ENCODE peak calls at places on chromosomes 11 and 22, in ten cellular contexts. One of them, this sample, is unnamed. For H3K4me1, the result is how much of the 10 kb centered on the place peaks cover.

GRCh38 chr11:68266936-68267880 is 4.6 kb downstream of the C11orf24 start:
- DNase-seq in heart left ventricle: no peak
- DNase-seq in ovary: no peak
- DNase-seq in HCT116: no peak
- DNase-seq in prostate gland: no peak
- DNase-seq in IMR-90: peak
- DNase-seq in transverse colon: no peak
- DNase-seq in Peyer's patch: no peak
- DNase-seq in adrenal gland: peak
- DNase-seq in stomach: no peak
- DNase-seq in this sample: no peak

GRCh38 chr11:20042025-20042639 is 118.1 kb downstream of the DBX1 start:
- DNase-seq in HCT116: no peak
- DNase-seq in stomach: no peak
- DNase-seq in adrenal gland: no peak
- DNase-seq in ovary: no peak
- DNase-seq in heart left ventricle: no peak
- DNase-seq in transverse colon: no peak
- DNase-seq in prostate gland: no peak
- DNase-seq in Peyer's patch: no peak
- DNase-seq in IMR-90: peak
- DNase-seq in this sample: no peak

GRCh38 chr22:36036167-36036624 is 7.6 kb upstream of the RBFOX2 start:
- DNase-seq in Peyer's patch: no peak
- DNase-seq in HCT116: no peak
- DNase-seq in IMR-90: no peak
- DNase-seq in adrenal gland: no peak
- DNase-seq in stomach: no peak
- DNase-seq in heart left ventricle: no peak
- DNase-seq in ovary: no peak
- DNase-seq in transverse colon: no peak
- DNase-seq in prostate gland: no peak
- DNase-seq in this sample: no peak

GRCh38 chr11:101866619-101867491 is 48.0 kb upstream of the CEP126 start:
- DNase-seq in Peyer's patch: no peak
- DNase-seq in adrenal gland: no peak
- DNase-seq in ovary: no peak
- DNase-seq in HCT116: no peak
- DNase-seq in IMR-90: peak
- DNase-seq in stomach: no peak
- DNase-seq in prostate gland: no peak
- DNase-seq in transverse colon: no peak
- DNase-seq in heart left ventricle: no peak
- DNase-seq in this sample: no peak

GRCh38 chr11:120682866-120683265 is 171.3 kb downstream of the GRIK4 start:
- DNase-seq in Peyer's patch: no peak
- DNase-seq in prostate gland: no peak
- DNase-seq in stomach: no peak
- DNase-seq in IMR-90: peak
- DNase-seq in HCT116: no peak
- DNase-seq in ovary: no peak
- DNase-seq in transverse colon: no peak
- DNase-seq in adrenal gland: no peak
- DNase-seq in heart left ventricle: no peak
- DNase-seq in this sample: no peak

GRCh38 chr11:114183041-114183511 is 113.1 kb upstream of the NNMT start:
- DNase-seq in IMR-90: no peak
- DNase-seq in stomach: no peak
- DNase-seq in adrenal gland: peak
- DNase-seq in prostate gland: no peak
- DNase-seq in HCT116: no peak
- DNase-seq in transverse colon: peak
- DNase-seq in heart left ventricle: no peak
- DNase-seq in ovary: no peak
- DNase-seq in Peyer's patch: peak
- DNase-seq in this sample: peak

GRCh38 chr11:44814881-44815592 is 88.3 kb downstream of the TSPAN18 start:
- DNase-seq in prostate gland: no peak
- DNase-seq in adrenal gland: no peak
- DNase-seq in IMR-90: peak
- DNase-seq in stomach: no peak
- DNase-seq in heart left ventricle: no peak
- DNase-seq in transverse colon: no peak
- DNase-seq in Peyer's patch: no peak
- DNase-seq in HCT116: no peak
- DNase-seq in ovary: no peak
- DNase-seq in this sample: no peak

GRCh38 chr11:9708544-9708943 is 44.7 kb downstream of the SWAP70 start:
- DNase-seq in HCT116: no peak
- DNase-seq in transverse colon: no peak
- DNase-seq in prostate gland: no peak
- DNase-seq in ovary: no peak
- DNase-seq in stomach: no peak
- DNase-seq in adrenal gland: no peak
- DNase-seq in heart left ventricle: no peak
- DNase-seq in Peyer's patch: no peak
- DNase-seq in IMR-90: peak
- DNase-seq in this sample: no peak

GRCh38 chr11:68601147-68601546 is 83.2 kb upstream of the GAL start:
- DNase-seq in HCT116: no peak
- DNase-seq in Peyer's patch: no peak
- DNase-seq in stomach: no peak
- DNase-seq in transverse colon: no peak
- DNase-seq in prostate gland: no peak
- DNase-seq in IMR-90: no peak
- DNase-seq in heart left ventricle: no peak
- DNase-seq in adrenal gland: no peak
- DNase-seq in ovary: no peak
- DNase-seq in this sample: no peak

GRCh38 chr11:96028746-96029145 is 104.8 kb upstream of the MTMR2 start:
- DNase-seq in Peyer's patch: no peak
- DNase-seq in HCT116: no peak
- DNase-seq in stomach: no peak
- DNase-seq in adrenal gland: no peak
- DNase-seq in transverse colon: no peak
- DNase-seq in heart left ventricle: no peak
- DNase-seq in IMR-90: no peak
- DNase-seq in prostate gland: no peak
- DNase-seq in ovary: no peak
- DNase-seq in this sample: no peak

GRCh38 chr22:17796695-17797094 is 22.4 kb upstream of the BID start:
- DNase-seq in ovary: no peak
- DNase-seq in Peyer's patch: no peak
- DNase-seq in HCT116: no peak
- DNase-seq in heart left ventricle: no peak
- DNase-seq in stomach: no peak
- DNase-seq in adrenal gland: no peak
- DNase-seq in prostate gland: no peak
- DNase-seq in IMR-90: no peak
- DNase-seq in transverse colon: no peak
- DNase-seq in this sample: no peak

GRCh38 chr22:46061431-46062231 is 84.7 kb upstream of the WNT7B start:
- DNase-seq in adrenal gland: peak
- DNase-seq in transverse colon: peak
- DNase-seq in ovary: peak
- DNase-seq in prostate gland: no peak
- DNase-seq in IMR-90: no peak
- DNase-seq in heart left ventricle: no peak
- DNase-seq in Peyer's patch: peak
- DNase-seq in HCT116: no peak
- DNase-seq in stomach: peak
- DNase-seq in this sample: peak

GRCh38 chr11:28535677-28536076 is 427.5 kb downstream of the METTL15 start:
- DNase-seq in prostate gland: no peak
- DNase-seq in stomach: no peak
- DNase-seq in Peyer's patch: no peak
- DNase-seq in heart left ventricle: no peak
- DNase-seq in HCT116: peak
- DNase-seq in IMR-90: no peak
- DNase-seq in ovary: no peak
- DNase-seq in adrenal gland: no peak
- DNase-seq in transverse colon: no peak
- DNase-seq in this sample: no peak

GRCh38 chr22:31150615-31151014 is 9.4 kb upstream of the RNF185 start:
- DNase-seq in HCT116: no peak
- DNase-seq in IMR-90: no peak
- DNase-seq in transverse colon: no peak
- DNase-seq in prostate gland: no peak
- DNase-seq in Peyer's patch: peak
- DNase-seq in stomach: no peak
- DNase-seq in heart left ventricle: no peak
- DNase-seq in ovary: no peak
- DNase-seq in adrenal gland: no peak
- DNase-seq in this sample: no peak
- TF ChIP-seq CTCF in HCT116: peak
- TF ChIP-seq CTCF in IMR-90: peak
- TF ChIP-seq CTCF in transverse colon: peak
- TF ChIP-seq CTCF in prostate gland: no peak
- TF ChIP-seq CTCF in Peyer's patch: peak
- TF ChIP-seq CTCF in stomach: no peak
- TF ChIP-seq CTCF in heart left ventricle: no peak
- TF ChIP-seq CTCF in ovary: no peak
- TF ChIP-seq CTCF in adrenal gland: peak
- TF ChIP-seq CTCF in this sample: no peak

GRCh38 chr11:66363805-66364535 is 7.6 kb downstream of the SLC29A2 start:
- DNase-seq in prostate gland: no peak
- DNase-seq in IMR-90: no peak
- DNase-seq in heart left ventricle: no peak
- DNase-seq in stomach: peak
- DNase-seq in HCT116: no peak
- DNase-seq in Peyer's patch: peak
- DNase-seq in adrenal gland: no peak
- DNase-seq in transverse colon: peak
- DNase-seq in ovary: no peak
- DNase-seq in this sample: peak

GRCh38 chr11:66367561-66368312 is 3.8 kb downstream of the SLC29A2 start:
- DNase-seq in stomach: no peak
- DNase-seq in IMR-90: no peak
- DNase-seq in ovary: no peak
- DNase-seq in adrenal gland: no peak
- DNase-seq in HCT116: no peak
- DNase-seq in transverse colon: no peak
- DNase-seq in prostate gland: no peak
- DNase-seq in Peyer's patch: no peak
- DNase-seq in heart left ventricle: no peak
- DNase-seq in this sample: no peak

GRCh38 chr11:66365166-66365565 is 6.4 kb downstream of the SLC29A2 start:
- DNase-seq in heart left ventricle: no peak
- DNase-seq in stomach: no peak
- DNase-seq in ovary: no peak
- DNase-seq in prostate gland: no peak
- DNase-seq in Peyer's patch: no peak
- DNase-seq in transverse colon: no peak
- DNase-seq in adrenal gland: no peak
- DNase-seq in IMR-90: no peak
- DNase-seq in HCT116: no peak
- DNase-seq in this sample: no peak

GRCh38 chr11:66366844-66367477 is 4.6 kb downstream of the SLC29A2 start:
- DNase-seq in stomach: no peak
- DNase-seq in HCT116: no peak
- DNase-seq in IMR-90: no peak
- DNase-seq in heart left ventricle: no peak
- DNase-seq in ovary: no peak
- DNase-seq in Peyer's patch: no peak
- DNase-seq in prostate gland: no peak
- DNase-seq in transverse colon: no peak
- DNase-seq in adrenal gland: no peak
- DNase-seq in this sample: no peak

GRCh38 chr11:66365711-66366619 is 5.6 kb downstream of the SLC29A2 start:
- DNase-seq in ovary: no peak
- DNase-seq in HCT116: no peak
- DNase-seq in transverse colon: no peak
- DNase-seq in stomach: no peak
- DNase-seq in Peyer's patch: no peak
- DNase-seq in IMR-90: no peak
- DNase-seq in heart left ventricle: no peak
- DNase-seq in adrenal gland: no peak
- DNase-seq in prostate gland: no peak
- DNase-seq in this sample: no peak
- TF ChIP-seq POLR2A in ovary: no peak
- TF ChIP-seq POLR2A in HCT116: no peak
- TF ChIP-seq POLR2A in transverse colon: no peak
- TF ChIP-seq POLR2A in stomach: no peak
- TF ChIP-seq POLR2A in Peyer's patch: no peak
- TF ChIP-seq POLR2A in IMR-90: no peak
- TF ChIP-seq POLR2A in heart left ventricle: no peak
- TF ChIP-seq POLR2A in adrenal gland: no peak
- TF ChIP-seq POLR2A in prostate gland: no peak
- TF ChIP-seq POLR2A in this sample: no peak

GRCh38 chr11:73311394-73311869 is 3.4 kb downstream of the ARHGEF17 start:
- DNase-seq in Peyer's patch: no peak
- DNase-seq in stomach: no peak
- DNase-seq in HCT116: no peak
- DNase-seq in heart left ventricle: no peak
- DNase-seq in IMR-90: no peak
- DNase-seq in prostate gland: no peak
- DNase-seq in adrenal gland: no peak
- DNase-seq in ovary: peak
- DNase-seq in transverse colon: no peak
- DNase-seq in this sample: no peak
- H3K4me1 ChIP-seq in Peyer's patch: under half
- H3K4me1 ChIP-seq in stomach: half or more
- H3K4me1 ChIP-seq in HCT116: half or more
- H3K4me1 ChIP-seq in heart left ventricle: half or more
- H3K4me1 ChIP-seq in IMR-90: half or more
- H3K4me1 ChIP-seq in prostate gland: under half
- H3K4me1 ChIP-seq in adrenal gland: under half
- H3K4me1 ChIP-seq in ovary: half or more
- H3K4me1 ChIP-seq in transverse colon: half or more
- H3K4me1 ChIP-seq in this sample: under half

DNA sequence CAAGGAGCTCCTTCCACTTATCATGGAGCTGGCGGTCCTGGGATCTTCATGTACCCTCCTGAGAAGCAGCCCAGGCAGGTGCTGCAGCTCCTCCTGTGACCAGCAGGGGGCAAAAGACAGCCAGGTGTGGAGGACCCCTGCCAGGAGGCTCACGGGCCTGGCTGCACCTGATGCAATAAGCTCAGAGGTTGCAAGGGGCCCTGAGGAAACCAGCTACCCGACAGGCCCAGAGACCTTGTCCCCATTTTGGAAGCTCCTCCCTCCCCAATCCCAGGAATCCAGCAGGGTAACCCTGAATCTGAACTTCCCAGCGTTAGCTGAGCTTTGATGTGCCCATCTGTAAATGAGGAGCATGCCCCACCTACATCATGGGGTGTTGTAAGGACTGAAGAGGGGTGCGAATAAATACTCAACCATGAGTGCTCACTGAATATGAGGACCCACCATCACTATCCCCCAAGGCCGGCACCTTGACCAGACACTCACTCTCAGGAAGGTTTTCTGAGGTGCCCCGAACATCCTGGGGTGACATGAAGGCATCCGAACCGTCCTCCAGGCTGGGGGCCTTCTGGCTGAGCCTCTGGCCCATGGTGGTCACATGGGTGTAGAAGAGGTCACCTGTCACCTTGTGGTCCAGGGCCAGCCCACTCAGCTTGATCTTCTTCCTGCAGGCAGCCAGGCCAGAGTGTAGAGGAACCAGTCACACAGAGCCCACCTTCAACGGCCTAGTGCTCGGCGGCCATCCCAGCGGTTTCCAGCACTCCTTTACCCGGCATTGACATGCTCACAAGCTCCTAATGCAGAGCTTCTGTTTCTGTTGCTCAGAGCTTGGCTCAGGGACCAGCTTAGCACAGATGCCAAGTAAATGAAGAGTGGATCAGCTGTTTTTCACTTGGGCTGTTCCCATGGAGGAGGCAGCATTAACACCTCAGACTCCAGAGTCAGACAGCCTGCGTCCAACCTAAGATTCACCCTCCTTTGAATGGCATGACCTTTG is 21.7 kb downstream of the SLC43A1 start:
- DNase-seq in heart left ventricle: peak
- DNase-seq in Peyer's patch: peak
- DNase-seq in adrenal gland: peak
- DNase-seq in ovary: peak
- DNase-seq in transverse colon: peak
- DNase-seq in IMR-90: peak
- DNase-seq in prostate gland: peak
- DNase-seq in stomach: peak
- DNase-seq in HCT116: peak
- DNase-seq in this sample: peak
- TF ChIP-seq CTCF in heart left ventricle: peak
- TF ChIP-seq CTCF in Peyer's patch: peak
- TF ChIP-seq CTCF in adrenal gland: peak
- TF ChIP-seq CTCF in ovary: peak
- TF ChIP-seq CTCF in transverse colon: peak
- TF ChIP-seq CTCF in IMR-90: peak
- TF ChIP-seq CTCF in prostate gland: peak
- TF ChIP-seq CTCF in stomach: peak
- TF ChIP-seq CTCF in HCT116: peak
- TF ChIP-seq CTCF in this sample: peak

This sample was measured in gastrocnemius medialis.